ENCODE peak calls at places on chromosomes 7 and 10, in four cellular contexts. One of them, this sample, is unnamed.

GRCh38 chr10:68106656-68107055 is 2.6 kb upstream of the MYPN start:
- DNase-seq in GM12878: no peak
- DNase-seq in K562: no peak
- DNase-seq in HepG2: no peak
- DNase-seq in this sample: no peak

GRCh38 chr10:103215601-103216000 is 22.5 kb upstream of the NT5C2 start:
- DNase-seq in GM12878: no peak
- DNase-seq in K562: no peak
- DNase-seq in HepG2: no peak
- DNase-seq in this sample: no peak

GRCh38 chr7:23273141-23273599 is 26.0 kb upstream of the MALSU1 start:
- DNase-seq in GM12878: peak
- DNase-seq in K562: peak
- DNase-seq in HepG2: peak
- DNase-seq in this sample: peak

GRCh38 chr7:28954446-28954845 is 3.7 kb downstream of the TRIL start:
- DNase-seq in GM12878: no peak
- DNase-seq in K562: no peak
- DNase-seq in HepG2: no peak
- DNase-seq in this sample: no peak

GRCh38 chr7:14858410-14858809 is 44.1 kb downstream of the DGKB start:
- DNase-seq in GM12878: no peak
- DNase-seq in K562: no peak
- DNase-seq in HepG2: no peak
- DNase-seq in this sample: no peak

GRCh38 chr7:147436718-147437117 is 1153.8 kb upstream of the C7orf33 start:
- DNase-seq in GM12878: no peak
- DNase-seq in K562: no peak
- DNase-seq in HepG2: no peak
- DNase-seq in this sample: peak

GRCh38 chr7:26574476-26574875 is 282.8 kb downstream of the SNX10 start:
- DNase-seq in GM12878: no peak
- DNase-seq in K562: no peak
- DNase-seq in HepG2: no peak
- DNase-seq in this sample: no peak

GRCh38 chr7:39661960-39662359 is 38.6 kb downstream of the RALA start:
- DNase-seq in GM12878: no peak
- DNase-seq in K562: no peak
- DNase-seq in HepG2: no peak
- DNase-seq in this sample: no peak

GRCh38 chr7:23679898-23680416 is at the start of gene FAM221A:
- DNase-seq in GM12878: peak
- DNase-seq in K562: no peak
- DNase-seq in HepG2: no peak
- DNase-seq in this sample: peak

GRCh38 chr10:5678397-5678983 is 6.1 kb upstream of the TASOR2 start:
- DNase-seq in GM12878: no peak
- DNase-seq in K562: no peak
- DNase-seq in HepG2: no peak
- DNase-seq in this sample: no peak

GRCh38 chr10:79178614-79179403 is 110.0 kb downstream of the ZMIZ1 start:
- DNase-seq in GM12878: no peak
- DNase-seq in K562: peak
- DNase-seq in HepG2: no peak
- DNase-seq in this sample: no peak

GRCh38 chr7:425794-426188 is 93.9 kb downstream of the PDGFA start:
- DNase-seq in GM12878: no peak
- DNase-seq in K562: no peak
- DNase-seq in HepG2: no peak
- DNase-seq in this sample: peak

GRCh38 chr10:78124167-78124566 is 90.5 kb downstream of the RPS24 start:
- DNase-seq in GM12878: no peak
- DNase-seq in K562: no peak
- DNase-seq in HepG2: no peak
- DNase-seq in this sample: no peak

GRCh38 chr10:103576076-103576471 is 82.6 kb downstream of the NEURL1 start:
- DNase-seq in GM12878: no peak
- DNase-seq in K562: no peak
- DNase-seq in HepG2: no peak
- DNase-seq in this sample: no peak

GRCh38 chr10:12391191-12391590 is 41.8 kb downstream of the CAMK1D start:
- DNase-seq in GM12878: no peak
- DNase-seq in K562: no peak
- DNase-seq in HepG2: no peak
- DNase-seq in this sample: no peak

GRCh38 chr7:26326211-26326610 is 34.5 kb downstream of the SNX10 start:
- DNase-seq in GM12878: no peak
- DNase-seq in K562: no peak
- DNase-seq in HepG2: no peak
- DNase-seq in this sample: no peak

GRCh38 chr10:91908358-91909177 is 718 bp downstream of the FGFBP3 start:
- DNase-seq in GM12878: peak
- DNase-seq in K562: peak
- DNase-seq in HepG2: peak
- DNase-seq in this sample: no peak

GRCh38 chr7:111424768-111425167 is 137.5 kb downstream of the IMMP2L start:
- DNase-seq in GM12878: no peak
- DNase-seq in K562: no peak
- DNase-seq in HepG2: peak
- DNase-seq in this sample: no peak

GRCh38 chr7:148697950-148698396 is 730 bp upstream of the CUL1 start:
- DNase-seq in GM12878: no peak
- DNase-seq in K562: no peak
- DNase-seq in HepG2: no peak
- DNase-seq in this sample: no peak

GRCh38 chr10:16521311-16522016 is at the start of gene C1QL3:
- DNase-seq in GM12878: no peak
- DNase-seq in K562: no peak
- DNase-seq in HepG2: no peak
- DNase-seq in this sample: no peak

GRCh38 chr10:129744134-129744895 is 219.8 kb downstream of the EBF3 start:
- DNase-seq in GM12878: no peak
- DNase-seq in K562: no peak
- DNase-seq in HepG2: no peak
- DNase-seq in this sample: no peak

GRCh38 chr7:27147211-27148030 is at the start of gene HOXA6:
- DNase-seq in GM12878: no peak
- DNase-seq in K562: no peak
- DNase-seq in HepG2: no peak
- DNase-seq in this sample: no peak

GRCh38 chr10:128578766-128579165 is 452.5 kb upstream of the MKI67 start:
- DNase-seq in GM12878: no peak
- DNase-seq in K562: no peak
- DNase-seq in HepG2: no peak
- DNase-seq in this sample: no peak

GRCh38 chr10:99344715-99345114 is 15.6 kb downstream of the CNNM1 start:
- DNase-seq in GM12878: no peak
- DNase-seq in K562: no peak
- DNase-seq in HepG2: no peak
- DNase-seq in this sample: no peak

GRCh38 chr7:51187941-51188340 is 128.7 kb downstream of the COBL start:
- DNase-seq in GM12878: no peak
- DNase-seq in K562: no peak
- DNase-seq in HepG2: no peak
- DNase-seq in this sample: peak

GRCh38 chr7:32890010-32890552 is 1.5 kb downstream of the KBTBD2 start:
- DNase-seq in GM12878: no peak
- DNase-seq in K562: no peak
- DNase-seq in HepG2: peak
- DNase-seq in this sample: no peak

GRCh38 chr10:97407211-97407951 is 6.2 kb upstream of the RRP12 start:
- DNase-seq in GM12878: no peak
- DNase-seq in K562: peak
- DNase-seq in HepG2: peak
- DNase-seq in this sample: peak

GRCh38 chr10:11170993-11171416 is 153.3 kb downstream of the CELF2 start:
- DNase-seq in GM12878: no peak
- DNase-seq in K562: no peak
- DNase-seq in HepG2: no peak
- DNase-seq in this sample: no peak

GRCh38 chr7:90692396-90692795 is 96.3 kb downstream of the CDK14 start:
- DNase-seq in GM12878: no peak
- DNase-seq in K562: no peak
- DNase-seq in HepG2: no peak
- DNase-seq in this sample: no peak

GRCh38 chr7:2646680-2647571 is 15.1 kb downstream of the TTYH3 start:
- DNase-seq in GM12878: no peak
- DNase-seq in K562: peak
- DNase-seq in HepG2: no peak
- DNase-seq in this sample: no peak

GRCh38 chr10:18473424-18474110 is 177.8 kb downstream of the NSUN6 start:
- DNase-seq in GM12878: no peak
- DNase-seq in K562: no peak
- DNase-seq in HepG2: no peak
- DNase-seq in this sample: no peak

DNA sequence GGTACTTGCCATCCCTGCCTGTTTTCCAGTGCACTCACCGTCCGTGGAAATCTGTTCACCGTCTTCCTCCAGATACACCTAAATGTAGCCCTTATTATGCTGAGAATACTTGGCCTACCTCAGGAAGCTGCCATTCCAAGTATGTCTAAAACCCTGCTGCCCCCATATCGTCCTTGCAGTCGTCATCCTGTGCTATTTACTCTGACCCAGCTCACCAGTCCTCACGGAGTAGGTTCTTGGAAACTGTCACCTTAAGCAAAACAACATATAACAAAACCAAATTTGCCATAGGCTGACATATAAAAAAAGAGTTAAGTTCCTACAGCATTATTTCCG is 880 bp upstream of the PIP4K2A start:
- DNase-seq in GM12878: no peak
- DNase-seq in K562: no peak
- DNase-seq in HepG2: no peak
- DNase-seq in this sample: no peak
- H3K4me3 ChIP-seq in GM12878: peak
- H3K4me3 ChIP-seq in K562: no peak
- H3K4me3 ChIP-seq in HepG2: no peak
- H3K4me3 ChIP-seq in this sample: peak

DNA sequence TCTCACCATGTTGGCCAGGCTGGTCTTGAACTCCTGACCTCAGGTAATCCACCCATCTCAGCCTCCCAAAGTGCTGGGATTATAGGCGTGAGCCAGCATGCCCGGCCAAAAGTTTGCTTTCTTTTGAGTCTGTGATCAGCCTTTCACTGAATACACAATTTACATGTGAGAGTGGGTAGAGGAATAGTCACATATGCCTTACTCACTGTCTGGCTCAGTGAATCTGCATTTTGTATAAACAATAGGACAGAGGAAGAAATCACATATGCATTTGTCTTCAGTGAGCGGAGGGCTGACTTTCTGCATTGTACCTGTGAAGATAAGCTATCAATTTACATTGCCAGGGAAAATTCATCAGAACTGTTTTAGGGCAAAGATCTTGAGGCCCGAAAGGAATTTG is 2.5 kb upstream of the TECPR1 start:
- DNase-seq in GM12878: no peak
- DNase-seq in K562: no peak
- DNase-seq in HepG2: no peak
- DNase-seq in this sample: no peak
- TF ChIP-seq BRCA1 in GM12878: no peak
- TF ChIP-seq BRCA1 in K562: no peak
- TF ChIP-seq BRCA1 in HepG2: no peak
- TF ChIP-seq BRCA1 in this sample: no peak

GRCh38 chr10:115827180-115827579 is 445.8 kb downstream of the GFRA1 start:
- DNase-seq in GM12878: no peak
- DNase-seq in K562: no peak
- DNase-seq in HepG2: no peak
- DNase-seq in this sample: no peak

GRCh38 chr10:115826391-115826790 is 446.6 kb downstream of the GFRA1 start:
- DNase-seq in GM12878: no peak
- DNase-seq in K562: no peak
- DNase-seq in HepG2: no peak
- DNase-seq in this sample: no peak

GRCh38 chr10:115830260-115830970 is 442.6 kb downstream of the GFRA1 start:
- DNase-seq in GM12878: no peak
- DNase-seq in K562: no peak
- DNase-seq in HepG2: no peak
- DNase-seq in this sample: no peak

GRCh38 chr10:115829501-115830215 is 443.3 kb downstream of the GFRA1 start:
- DNase-seq in GM12878: no peak
- DNase-seq in K562: no peak
- DNase-seq in HepG2: no peak
- DNase-seq in this sample: no peak

DNA sequence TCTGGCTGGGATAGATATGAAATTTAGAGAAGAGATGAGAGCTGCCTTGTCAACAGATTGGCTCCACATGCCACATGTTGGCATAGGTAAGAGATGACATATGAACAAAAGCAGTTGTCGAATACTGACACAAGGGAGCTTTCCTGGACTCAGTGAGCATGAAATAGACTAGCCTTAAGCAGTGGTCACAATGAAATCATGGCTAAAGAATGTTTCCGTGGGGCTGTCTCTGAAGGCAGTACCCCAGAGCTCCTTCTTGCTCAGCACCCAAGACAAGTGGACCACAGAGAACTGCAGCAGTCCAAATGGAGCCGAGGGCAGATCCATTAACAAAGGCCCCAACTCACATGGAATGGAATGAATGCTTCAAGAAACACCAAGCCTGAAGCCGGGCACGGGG is 445.4 kb downstream of the GFRA1 start:
- DNase-seq in GM12878: no peak
- DNase-seq in K562: no peak
- DNase-seq in HepG2: no peak
- DNase-seq in this sample: no peak
- H3K4me3 ChIP-seq in GM12878: no peak
- H3K4me3 ChIP-seq in K562: no peak
- H3K4me3 ChIP-seq in HepG2: no peak
- H3K4me3 ChIP-seq in this sample: no peak

DNA sequence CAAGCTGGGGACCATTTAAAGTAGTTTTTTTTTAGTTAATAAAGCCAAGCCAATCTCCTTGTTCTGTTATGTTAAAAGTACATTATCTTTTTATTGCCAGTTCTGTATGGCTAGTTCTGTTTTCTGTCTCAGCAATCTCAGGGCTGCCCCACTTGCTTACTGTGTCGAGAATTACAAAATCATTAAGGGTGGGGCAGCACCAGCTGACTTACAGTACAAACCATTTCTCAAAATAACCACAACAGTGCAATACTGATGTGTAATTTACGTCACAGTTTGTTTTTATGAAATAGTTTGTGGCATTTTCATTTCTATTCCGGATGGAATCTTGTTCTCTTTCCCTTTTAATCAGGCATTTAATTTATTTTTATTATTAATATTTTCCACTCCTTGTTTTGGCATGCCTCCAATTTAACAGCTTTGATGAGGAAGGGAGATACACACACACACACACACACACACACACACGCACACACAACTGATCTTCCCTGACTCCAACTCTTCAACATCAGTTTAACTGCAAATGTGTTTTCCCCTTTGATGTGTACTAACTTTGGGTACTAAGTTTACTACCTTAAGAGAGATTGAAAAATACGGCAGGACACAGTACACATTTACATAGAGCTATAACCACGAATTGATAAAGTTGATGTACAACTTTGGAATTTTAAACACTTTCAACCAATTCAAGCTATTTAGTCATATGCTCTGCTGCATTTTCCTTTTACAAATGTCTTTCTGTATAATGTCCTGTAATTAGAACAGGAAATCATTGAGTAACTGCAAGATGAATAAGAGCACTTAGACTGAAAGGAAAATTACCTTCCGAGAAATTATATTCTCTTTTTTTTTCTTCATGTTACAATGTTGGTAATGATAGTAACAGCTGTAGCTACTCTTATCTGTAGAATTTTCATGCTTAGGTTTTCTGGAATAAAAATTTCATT is 91.5 kb downstream of the ARID5B start:
- DNase-seq in GM12878: peak
- DNase-seq in K562: no peak
- DNase-seq in HepG2: no peak
- DNase-seq in this sample: no peak
- TF ChIP-seq BRCA1 in GM12878: no peak
- TF ChIP-seq BRCA1 in K562: no peak
- TF ChIP-seq BRCA1 in HepG2: no peak
- TF ChIP-seq BRCA1 in this sample: no peak

This sample was measured in H1.